ENCODE peak calls at places on chromosome 18, in four cellular contexts. X is Calu3, U is psoas muscle, V is B cell. E is an unnamed sample.

GRCh38 chr18:31557446-31557845 is 34.2 kb upstream of the TTR start:
- DNase-seq in X (peak), U (no peak), V (no peak), E (no peak)

GRCh38 chr18:12726774-12727550 is 24.1 kb downstream of the PSMG2 start:
- DNase-seq in X (peak), U (no peak), V (peak), E (peak)

GRCh38 chr18:35713545-35713944 is 132.0 kb downstream of the GALNT1 start:
- DNase-seq in X (no peak), U (no peak), V (no peak), E (no peak)

GRCh38 chr18:63031439-63031838 is 288.1 kb downstream of the BCL2 start:
- DNase-seq in X (no peak), U (no peak), V (no peak), E (no peak)

GRCh38 chr18:59379772-59380530 is 20.9 kb upstream of the LMAN1 start:
- DNase-seq in X (no peak), U (no peak), V (no peak), E (no peak)

GRCh38 chr18:12410121-12410520 is 2.4 kb downstream of the PRELID3A start:
- DNase-seq in X (no peak), U (no peak), V (no peak), E (no peak)

GRCh38 chr18:62206593-62206992 is 19.5 kb downstream of the RELCH start:
- DNase-seq in X (no peak), U (no peak), V (no peak), E (no peak)

GRCh38 chr18:76620326-76620813 is 125.3 kb upstream of the ZNF516 start:
- DNase-seq in X (peak), U (peak), V (no peak), E (peak)

GRCh38 chr18:76654536-76654935 is 159.5 kb upstream of the ZNF516 start:
- DNase-seq in X (no peak), U (no peak), V (no peak), E (no peak)

GRCh38 chr18:77168666-77169358 is 36.2 kb upstream of the MBP start:
- DNase-seq in X (no peak), U (no peak), V (no peak), E (no peak)

GRCh38 chr18:2971741-2972552 is 41.0 kb downstream of the LPIN2 start:
- DNase-seq in X (no peak), U (peak), V (peak), E (peak)

GRCh38 chr18:74116628-74117554 is 30.7 kb downstream of the FBXO15 start:
- DNase-seq in X (peak), U (no peak), V (no peak), E (no peak)

GRCh38 chr18:28514699-28515098 is 337.8 kb upstream of the CDH2 start:
- DNase-seq in X (no peak), U (no peak), V (no peak), E (no peak)

GRCh38 chr18:63336366-63337099 is 17.0 kb upstream of the BCL2 start:
- DNase-seq in X (peak), U (no peak), V (no peak), E (no peak)

GRCh38 chr18:32661486-32662299 is 111.1 kb downstream of the KLHL14 start:
- DNase-seq in X (peak), U (no peak), V (no peak), E (no peak)

GRCh38 chr18:63137999-63138448 is 181.5 kb downstream of the BCL2 start:
- DNase-seq in X (no peak), U (peak), V (peak), E (no peak)

GRCh38 chr18:13811993-13812392 is 12.0 kb upstream of the MC5R start:
- DNase-seq in X (peak), U (no peak), V (no peak), E (no peak)

GRCh38 chr18:76205906-76206305 is 289.1 kb downstream of the ZNF516 start:
- DNase-seq in X (no peak), U (no peak), V (no peak), E (no peak)

GRCh38 chr18:76452357-76452756 is 42.7 kb downstream of the ZNF516 start:
- DNase-seq in X (no peak), U (no peak), V (peak), E (no peak)

GRCh38 chr18:1483386-1483785 is 578.7 kb downstream of the ADCYAP1 start:
- DNase-seq in X (no peak), U (no peak), V (no peak), E (no peak)

GRCh38 chr18:59846814-59847490 is 52.8 kb upstream of the PMAIP1 start:
- DNase-seq in X (peak), U (no peak), V (peak), E (peak)

GRCh38 chr18:34028341-34028740 is 196.4 kb downstream of the NOL4 start:
- DNase-seq in X (peak), U (no peak), V (no peak), E (no peak)

GRCh38 chr18:11154369-11154982 is 5.1 kb upstream of the PIEZO2 start:
- DNase-seq in X (peak), U (no peak), V (no peak), E (peak)

GRCh38 chr18:38635706-38636105 is 1070.1 kb upstream of the CELF4 start:
- DNase-seq in X (no peak), U (no peak), V (no peak), E (no peak)

GRCh38 chr18:68564348-68564747 is 150.6 kb downstream of the TMX3 start:
- DNase-seq in X (no peak), U (no peak), V (no peak), E (no peak)

GRCh38 chr18:77165489-77166415 is 33.2 kb upstream of the MBP start:
- DNase-seq in X (no peak), U (peak), V (no peak), E (no peak)

GRCh38 chr18:56973487-56973886 is 173.4 kb upstream of the BOD1L2 start:
- DNase-seq in X (no peak), U (no peak), V (no peak), E (no peak)

GRCh38 chr18:33706391-33706790 is 128.4 kb downstream of the ASXL3 start:
- DNase-seq in X (no peak), U (no peak), V (no peak), E (no peak)

GRCh38 chr18:60413944-60414547 is 41.5 kb upstream of the MC4R start:
- DNase-seq in X (peak), U (no peak), V (no peak), E (no peak)

GRCh38 chr18:61731169-61731568 is 161.6 kb downstream of the RNF152 start:
- DNase-seq in X (no peak), U (no peak), V (no peak), E (no peak)

GRCh38 chr18:55243852-55244251 is 284.6 kb upstream of the CCDC68 start:
- DNase-seq in X (no peak), U (no peak), V (no peak), E (no peak)

GRCh38 chr18:63025251-63025710 is 294.3 kb downstream of the BCL2 start:
- DNase-seq in X (no peak), U (no peak), V (no peak), E (no peak)

GRCh38 chr18:47175283-47175894 is 775 bp downstream of the IER3IP1 start:
- DNase-seq in X (peak), U (peak), V (no peak), E (no peak)

GRCh38 chr18:12121175-12122095 is 27.8 kb downstream of the ANKRD62 start:
- DNase-seq in X (no peak), U (no peak), V (no peak), E (no peak)

GRCh38 chr18:57980573-57981348 is 63.3 kb upstream of the NEDD4L start:
- DNase-seq in X (no peak), U (no peak), V (no peak), E (no peak)

GRCh38 chr18:53991805-53992204 is 232.7 kb downstream of the MBD2 start:
- DNase-seq in X (no peak), U (no peak), V (no peak), E (no peak)

GRCh38 chr18:59902993-59903610 is 3.3 kb downstream of the PMAIP1 start:
- DNase-seq in X (no peak), U (no peak), V (no peak), E (no peak)

GRCh38 chr18:29753379-29753778 is 1289.2 kb downstream of the DSC3 start:
- DNase-seq in X (no peak), U (no peak), V (no peak), E (no peak)

GRCh38 chr18:79379251-79379905 is 16.4 kb upstream of the NFATC1 start:
- DNase-seq in X (no peak), U (no peak), V (no peak), E (no peak)
- TF ChIP-seq CTCF in X (no peak), U (no peak), V (peak), E (no peak)

GRCh38 chr18:9333441-9334350 is 877 bp upstream of the TWSG1 start:
- DNase-seq in X (peak), U (peak), V (no peak), E (no peak)
- TF ChIP-seq CTCF in X (no peak), U (no peak), V (no peak), E (no peak)

GRCh38 chr18:49980869-49981268 is 167.5 kb upstream of the ACAA2 start:
- DNase-seq in X (no peak), U (no peak), V (no peak), E (no peak)
- TF ChIP-seq CTCF in X (no peak), U (no peak), V (no peak), E (no peak)

GRCh38 chr18:71431171-71431570 is 1113.0 kb downstream of the CBLN2 start:
- DNase-seq in X (no peak), U (no peak), V (no peak), E (no peak)

GRCh38 chr18:71431689-71432088 is 1112.5 kb downstream of the CBLN2 start:
- DNase-seq in X (no peak), U (no peak), V (no peak), E (no peak)

DNA sequence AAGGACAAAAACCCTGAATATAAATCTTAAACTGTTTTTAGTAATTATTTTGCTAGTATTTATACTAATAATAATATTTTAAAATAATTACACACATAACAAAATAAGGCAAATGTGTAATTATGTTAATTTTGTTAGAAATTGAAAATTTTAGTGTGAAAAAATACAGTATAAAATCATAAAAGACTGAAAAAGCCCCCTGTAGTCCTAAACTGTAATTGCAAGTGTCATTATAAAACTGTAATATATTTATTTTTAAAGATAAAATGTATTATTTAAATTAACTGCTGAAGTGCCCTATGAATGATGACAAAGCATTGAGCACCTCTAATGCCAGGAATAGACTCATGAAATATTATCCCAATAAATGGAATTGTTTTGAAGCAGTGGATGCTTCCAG is 1117.7 kb downstream of the CBLN2 start:
- DNase-seq in X (no peak), U (no peak), V (no peak), E (no peak)
- TF ChIP-seq CTCF in X (no peak), U (no peak), V (no peak), E (no peak)

GRCh38 chr18:24544141-24544498 is 83.7 kb downstream of the HRH4 start:
- DNase-seq in X (peak), U (no peak), V (no peak), E (no peak)
- TF ChIP-seq CTCF in X (peak), U (peak), V (no peak), E (no peak)

GRCh38 chr18:5421981-5422380 is 121.8 kb downstream of the EPB41L3 start:
- DNase-seq in X (no peak), U (no peak), V (no peak), E (no peak)

GRCh38 chr18:5422626-5423025 is 121.2 kb downstream of the EPB41L3 start:
- DNase-seq in X (no peak), U (no peak), V (no peak), E (no peak)

GRCh38 chr18:5425721-5426120 is 118.1 kb downstream of the EPB41L3 start:
- DNase-seq in X (no peak), U (no peak), V (no peak), E (no peak)

GRCh38 chr18:5420909-5421308 is 122.9 kb downstream of the EPB41L3 start:
- DNase-seq in X (no peak), U (no peak), V (no peak), E (no peak)

GRCh38 chr18:5424903-5425302 is 118.9 kb downstream of the EPB41L3 start:
- DNase-seq in X (no peak), U (no peak), V (no peak), E (peak)
- TF ChIP-seq CTCF in X (peak), U (peak), V (peak), E (peak)

GRCh38 chr18:36758623-36759022 is 70.2 kb downstream of the TPGS2 start:
- DNase-seq in X (no peak), U (no peak), V (no peak), E (no peak)

GRCh38 chr18:36762074-36762473 is 66.7 kb downstream of the TPGS2 start:
- DNase-seq in X (no peak), U (no peak), V (no peak), E (no peak)

GRCh38 chr18:36760598-36760997 is 68.2 kb downstream of the TPGS2 start:
- DNase-seq in X (no peak), U (no peak), V (no peak), E (no peak)

GRCh38 chr18:36759167-36759776 is 69.5 kb downstream of the TPGS2 start:
- DNase-seq in X (no peak), U (no peak), V (no peak), E (no peak)

GRCh38 chr18:36761186-36761698 is 67.6 kb downstream of the TPGS2 start:
- DNase-seq in X (no peak), U (no peak), V (no peak), E (no peak)
- TF ChIP-seq CTCF in X (no peak), U (no peak), V (no peak), E (no peak)